ENCODE peak calls at places on chromosomes 3 and 15, in nine cellular contexts. One of them, this sample, is unnamed.

GRCh38 chr15:90845201-90845949 is 23.0 kb upstream of the FURIN start:
- DNase-seq in neural progenitor cell: no peak
- DNase-seq in left ventricle myocardium inferior: no peak
- DNase-seq in transverse colon: peak
- DNase-seq in fibroblast of lung: peak
- DNase-seq in upper lobe of right lung: no peak
- DNase-seq in choroid plexus epithelial cell: peak
- DNase-seq in GM12865: peak
- DNase-seq in PC-3: peak
- DNase-seq in this sample: peak

GRCh38 chr15:100349321-100349695 is 7.5 kb upstream of the ADAMTS17 start:
- DNase-seq in neural progenitor cell: no peak
- DNase-seq in left ventricle myocardium inferior: no peak
- DNase-seq in transverse colon: no peak
- DNase-seq in fibroblast of lung: no peak
- DNase-seq in upper lobe of right lung: peak
- DNase-seq in choroid plexus epithelial cell: no peak
- DNase-seq in GM12865: no peak
- DNase-seq in PC-3: no peak
- DNase-seq in this sample: no peak

GRCh38 chr3:141686477-141687280 is 51.4 kb upstream of the RNF7 start:
- DNase-seq in neural progenitor cell: no peak
- DNase-seq in left ventricle myocardium inferior: peak
- DNase-seq in transverse colon: peak
- DNase-seq in fibroblast of lung: peak
- DNase-seq in upper lobe of right lung: peak
- DNase-seq in choroid plexus epithelial cell: peak
- DNase-seq in GM12865: no peak
- DNase-seq in PC-3: peak
- DNase-seq in this sample: peak

GRCh38 chr3:172002512-172003078 is 36.8 kb upstream of the FNDC3B start:
- DNase-seq in neural progenitor cell: no peak
- DNase-seq in left ventricle myocardium inferior: no peak
- DNase-seq in transverse colon: no peak
- DNase-seq in fibroblast of lung: peak
- DNase-seq in upper lobe of right lung: no peak
- DNase-seq in choroid plexus epithelial cell: no peak
- DNase-seq in GM12865: no peak
- DNase-seq in PC-3: no peak
- DNase-seq in this sample: no peak

GRCh38 chr3:162586591-162586990 is 1090.0 kb downstream of the OTOL1 start:
- DNase-seq in neural progenitor cell: no peak
- DNase-seq in left ventricle myocardium inferior: no peak
- DNase-seq in transverse colon: no peak
- DNase-seq in fibroblast of lung: peak
- DNase-seq in upper lobe of right lung: no peak
- DNase-seq in choroid plexus epithelial cell: peak
- DNase-seq in GM12865: no peak
- DNase-seq in PC-3: peak
- DNase-seq in this sample: peak

GRCh38 chr3:59046839-59047238 is 3.0 kb downstream of the CFAP20DC start:
- DNase-seq in neural progenitor cell: no peak
- DNase-seq in left ventricle myocardium inferior: no peak
- DNase-seq in transverse colon: no peak
- DNase-seq in fibroblast of lung: no peak
- DNase-seq in upper lobe of right lung: no peak
- DNase-seq in choroid plexus epithelial cell: no peak
- DNase-seq in GM12865: no peak
- DNase-seq in PC-3: peak
- DNase-seq in this sample: no peak

GRCh38 chr3:172575375-172575774 is 52.1 kb upstream of the TNFSF10 start:
- DNase-seq in neural progenitor cell: no peak
- DNase-seq in left ventricle myocardium inferior: no peak
- DNase-seq in transverse colon: no peak
- DNase-seq in fibroblast of lung: no peak
- DNase-seq in upper lobe of right lung: no peak
- DNase-seq in choroid plexus epithelial cell: no peak
- DNase-seq in GM12865: no peak
- DNase-seq in PC-3: no peak
- DNase-seq in this sample: no peak

GRCh38 chr15:79025802-79026201 is 64.8 kb downstream of the RASGRF1 start:
- DNase-seq in neural progenitor cell: no peak
- DNase-seq in left ventricle myocardium inferior: no peak
- DNase-seq in transverse colon: no peak
- DNase-seq in fibroblast of lung: no peak
- DNase-seq in upper lobe of right lung: no peak
- DNase-seq in choroid plexus epithelial cell: no peak
- DNase-seq in GM12865: peak
- DNase-seq in PC-3: no peak
- DNase-seq in this sample: no peak

GRCh38 chr3:128794067-128794768 is 68.2 kb downstream of the RAB7A start:
- DNase-seq in neural progenitor cell: no peak
- DNase-seq in left ventricle myocardium inferior: no peak
- DNase-seq in transverse colon: no peak
- DNase-seq in fibroblast of lung: peak
- DNase-seq in upper lobe of right lung: no peak
- DNase-seq in choroid plexus epithelial cell: peak
- DNase-seq in GM12865: peak
- DNase-seq in PC-3: peak
- DNase-seq in this sample: peak

GRCh38 chr15:70045045-70045444 is 52.7 kb downstream of the TLE3 start:
- DNase-seq in neural progenitor cell: no peak
- DNase-seq in left ventricle myocardium inferior: no peak
- DNase-seq in transverse colon: no peak
- DNase-seq in fibroblast of lung: peak
- DNase-seq in upper lobe of right lung: no peak
- DNase-seq in choroid plexus epithelial cell: no peak
- DNase-seq in GM12865: no peak
- DNase-seq in PC-3: peak
- DNase-seq in this sample: peak

GRCh38 chr3:12439161-12439560 is 45.1 kb upstream of the TSEN2 start:
- DNase-seq in neural progenitor cell: no peak
- DNase-seq in left ventricle myocardium inferior: no peak
- DNase-seq in transverse colon: peak
- DNase-seq in fibroblast of lung: no peak
- DNase-seq in upper lobe of right lung: no peak
- DNase-seq in choroid plexus epithelial cell: no peak
- DNase-seq in GM12865: no peak
- DNase-seq in PC-3: no peak
- DNase-seq in this sample: no peak

GRCh38 chr15:94584833-94585244 is 353.5 kb downstream of the MCTP2 start:
- DNase-seq in neural progenitor cell: no peak
- DNase-seq in left ventricle myocardium inferior: no peak
- DNase-seq in transverse colon: no peak
- DNase-seq in fibroblast of lung: no peak
- DNase-seq in upper lobe of right lung: no peak
- DNase-seq in choroid plexus epithelial cell: peak
- DNase-seq in GM12865: peak
- DNase-seq in PC-3: no peak
- DNase-seq in this sample: no peak

GRCh38 chr15:76060098-76060989 is 559 bp downstream of the TMEM266 start:
- DNase-seq in neural progenitor cell: no peak
- DNase-seq in left ventricle myocardium inferior: no peak
- DNase-seq in transverse colon: no peak
- DNase-seq in fibroblast of lung: no peak
- DNase-seq in upper lobe of right lung: no peak
- DNase-seq in choroid plexus epithelial cell: no peak
- DNase-seq in GM12865: peak
- DNase-seq in PC-3: no peak
- DNase-seq in this sample: no peak

GRCh38 chr3:139916271-139916670 is 18.7 kb upstream of the CLSTN2 start:
- DNase-seq in neural progenitor cell: no peak
- DNase-seq in left ventricle myocardium inferior: no peak
- DNase-seq in transverse colon: no peak
- DNase-seq in fibroblast of lung: no peak
- DNase-seq in upper lobe of right lung: no peak
- DNase-seq in choroid plexus epithelial cell: no peak
- DNase-seq in GM12865: no peak
- DNase-seq in PC-3: no peak
- DNase-seq in this sample: no peak

GRCh38 chr3:139917226-139917785 is 17.7 kb upstream of the CLSTN2 start:
- DNase-seq in neural progenitor cell: no peak
- DNase-seq in left ventricle myocardium inferior: no peak
- DNase-seq in transverse colon: no peak
- DNase-seq in fibroblast of lung: no peak
- DNase-seq in upper lobe of right lung: no peak
- DNase-seq in choroid plexus epithelial cell: no peak
- DNase-seq in GM12865: no peak
- DNase-seq in PC-3: no peak
- DNase-seq in this sample: no peak
- H3K4me3 ChIP-seq in neural progenitor cell: no peak
- H3K4me3 ChIP-seq in left ventricle myocardium inferior: no peak
- H3K4me3 ChIP-seq in transverse colon: no peak
- H3K4me3 ChIP-seq in fibroblast of lung: no peak
- H3K4me3 ChIP-seq in upper lobe of right lung: no peak
- H3K4me3 ChIP-seq in choroid plexus epithelial cell: no peak
- H3K4me3 ChIP-seq in GM12865: no peak
- H3K4me3 ChIP-seq in PC-3: no peak
- H3K4me3 ChIP-seq in this sample: no peak

GRCh38 chr15:73691398-73691797 is 7.2 kb downstream of the CD276 start:
- DNase-seq in neural progenitor cell: peak
- DNase-seq in left ventricle myocardium inferior: peak
- DNase-seq in transverse colon: peak
- DNase-seq in fibroblast of lung: peak
- DNase-seq in upper lobe of right lung: peak
- DNase-seq in choroid plexus epithelial cell: peak
- DNase-seq in GM12865: no peak
- DNase-seq in PC-3: peak
- DNase-seq in this sample: peak
- TF ChIP-seq CTCF in neural progenitor cell: peak
- TF ChIP-seq CTCF in left ventricle myocardium inferior: peak
- TF ChIP-seq CTCF in transverse colon: no peak
- TF ChIP-seq CTCF in fibroblast of lung: peak
- TF ChIP-seq CTCF in upper lobe of right lung: no peak
- TF ChIP-seq CTCF in choroid plexus epithelial cell: peak
- TF ChIP-seq CTCF in GM12865: no peak
- TF ChIP-seq CTCF in PC-3: no peak
- TF ChIP-seq CTCF in this sample: peak

DNA sequence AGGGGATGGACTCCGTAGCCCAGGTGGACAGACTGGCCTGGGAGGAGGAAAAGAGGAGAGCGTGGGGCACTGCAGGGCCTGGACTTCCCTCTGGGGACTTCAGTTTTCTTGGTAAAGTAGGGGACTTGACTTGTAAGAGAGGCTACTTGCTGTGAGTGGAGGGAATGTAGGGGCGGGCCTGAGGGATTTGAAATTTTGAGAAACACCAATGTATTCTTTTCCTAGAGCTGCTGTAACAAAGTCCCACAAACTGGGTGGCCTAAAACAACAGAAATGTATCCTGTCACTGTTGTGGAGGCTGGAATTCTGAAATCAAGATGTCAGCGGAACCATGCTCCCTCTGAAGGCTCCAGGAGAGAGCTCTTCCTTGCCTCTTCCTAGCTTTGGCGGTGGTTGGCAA is 5.8 kb upstream of the HEG1 start:
- DNase-seq in neural progenitor cell: no peak
- DNase-seq in left ventricle myocardium inferior: no peak
- DNase-seq in transverse colon: no peak
- DNase-seq in fibroblast of lung: no peak
- DNase-seq in upper lobe of right lung: no peak
- DNase-seq in choroid plexus epithelial cell: no peak
- DNase-seq in GM12865: no peak
- DNase-seq in PC-3: no peak
- DNase-seq in this sample: no peak
- H3K4me3 ChIP-seq in neural progenitor cell: no peak
- H3K4me3 ChIP-seq in left ventricle myocardium inferior: peak
- H3K4me3 ChIP-seq in transverse colon: no peak
- H3K4me3 ChIP-seq in fibroblast of lung: peak
- H3K4me3 ChIP-seq in upper lobe of right lung: peak
- H3K4me3 ChIP-seq in choroid plexus epithelial cell: no peak
- H3K4me3 ChIP-seq in GM12865: no peak
- H3K4me3 ChIP-seq in PC-3: no peak
- H3K4me3 ChIP-seq in this sample: no peak

GRCh38 chr3:27483117-27484001 is 825 bp downstream of the SLC4A7 start:
- DNase-seq in neural progenitor cell: peak
- DNase-seq in left ventricle myocardium inferior: peak
- DNase-seq in transverse colon: peak
- DNase-seq in fibroblast of lung: peak
- DNase-seq in upper lobe of right lung: peak
- DNase-seq in choroid plexus epithelial cell: peak
- DNase-seq in GM12865: peak
- DNase-seq in PC-3: peak
- DNase-seq in this sample: peak

GRCh38 chr3:27487383-27487782 is 3.2 kb upstream of the SLC4A7 start:
- DNase-seq in neural progenitor cell: no peak
- DNase-seq in left ventricle myocardium inferior: no peak
- DNase-seq in transverse colon: no peak
- DNase-seq in fibroblast of lung: peak
- DNase-seq in upper lobe of right lung: no peak
- DNase-seq in choroid plexus epithelial cell: no peak
- DNase-seq in GM12865: no peak
- DNase-seq in PC-3: no peak
- DNase-seq in this sample: no peak

GRCh38 chr3:27485853-27486252 is 1.7 kb upstream of the SLC4A7 start:
- DNase-seq in neural progenitor cell: peak
- DNase-seq in left ventricle myocardium inferior: no peak
- DNase-seq in transverse colon: no peak
- DNase-seq in fibroblast of lung: no peak
- DNase-seq in upper lobe of right lung: no peak
- DNase-seq in choroid plexus epithelial cell: no peak
- DNase-seq in GM12865: no peak
- DNase-seq in PC-3: peak
- DNase-seq in this sample: no peak

GRCh38 chr3:27486328-27486727 is 2.1 kb upstream of the SLC4A7 start:
- DNase-seq in neural progenitor cell: no peak
- DNase-seq in left ventricle myocardium inferior: no peak
- DNase-seq in transverse colon: no peak
- DNase-seq in fibroblast of lung: no peak
- DNase-seq in upper lobe of right lung: no peak
- DNase-seq in choroid plexus epithelial cell: no peak
- DNase-seq in GM12865: no peak
- DNase-seq in PC-3: no peak
- DNase-seq in this sample: no peak

DNA sequence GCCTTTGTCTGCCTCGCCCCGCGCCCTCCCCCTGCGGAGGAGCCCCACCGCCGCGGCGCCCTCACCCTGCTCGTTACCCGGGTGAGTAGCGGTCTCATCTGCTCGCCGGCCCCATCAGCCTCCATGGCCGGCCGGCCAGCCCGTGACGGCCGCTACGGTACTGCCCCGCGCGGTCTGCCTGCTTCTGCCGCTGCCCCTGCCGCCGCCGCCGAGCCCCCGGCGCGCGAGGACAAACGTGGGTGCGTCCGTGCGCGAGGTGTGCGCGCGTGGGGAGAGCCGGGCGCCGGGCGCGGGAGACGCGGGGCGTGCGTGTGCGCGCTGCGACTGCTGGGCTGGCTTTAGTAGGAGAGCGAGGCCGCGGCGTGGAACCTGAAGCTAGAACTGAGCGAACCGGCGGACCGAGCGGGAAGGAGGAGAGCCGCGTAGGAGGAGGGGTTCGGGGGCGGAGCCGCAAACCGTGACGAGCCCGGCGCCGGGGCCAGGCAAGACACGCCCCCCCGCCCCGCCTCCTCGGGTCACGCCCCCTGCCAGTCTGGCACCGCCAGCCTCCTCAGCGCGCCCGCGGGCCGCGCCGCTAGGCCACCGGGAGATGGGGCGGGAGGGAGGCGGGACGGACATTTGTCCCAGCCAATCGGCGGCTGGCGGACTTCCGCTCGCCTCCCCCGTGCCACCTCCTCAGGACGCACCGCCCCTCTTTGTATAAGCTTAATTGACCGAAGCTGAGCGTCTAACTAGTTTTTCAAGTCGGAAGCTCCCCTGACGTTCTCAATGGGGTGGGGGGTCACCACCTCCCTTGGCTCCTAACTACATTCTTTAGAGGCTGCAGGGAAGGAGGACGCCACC is at the start of gene SLC4A7:
- DNase-seq in neural progenitor cell: peak
- DNase-seq in left ventricle myocardium inferior: peak
- DNase-seq in transverse colon: peak
- DNase-seq in fibroblast of lung: peak
- DNase-seq in upper lobe of right lung: peak
- DNase-seq in choroid plexus epithelial cell: peak
- DNase-seq in GM12865: peak
- DNase-seq in PC-3: peak
- DNase-seq in this sample: peak
- TF ChIP-seq CTCF in neural progenitor cell: no peak
- TF ChIP-seq CTCF in left ventricle myocardium inferior: no peak
- TF ChIP-seq CTCF in transverse colon: no peak
- TF ChIP-seq CTCF in fibroblast of lung: no peak
- TF ChIP-seq CTCF in upper lobe of right lung: no peak
- TF ChIP-seq CTCF in choroid plexus epithelial cell: no peak
- TF ChIP-seq CTCF in GM12865: no peak
- TF ChIP-seq CTCF in PC-3: no peak
- TF ChIP-seq CTCF in this sample: no peak

This sample was measured in fibroblast of mammary gland.